ENCODE peak calls at places on chromosomes 5 and 9, in four cellular contexts. One of them, this sample, is unnamed. For H3K9me3, the result is how much of the 10 kb centered on the place peaks cover.

GRCh38 chr5:34669931-34670516 is 13.9 kb downstream of the RAI14 start:
- DNase-seq in lower lobe of right lung: no peak
- DNase-seq in sigmoid colon: no peak
- DNase-seq in SK-N-SH: no peak
- DNase-seq in this sample: no peak

GRCh38 chr5:91641730-91642350 is 258.7 kb upstream of the ARRDC3 start:
- DNase-seq in lower lobe of right lung: no peak
- DNase-seq in sigmoid colon: no peak
- DNase-seq in SK-N-SH: peak
- DNase-seq in this sample: peak

GRCh38 chr9:70747335-70747734 is 332.9 kb upstream of the KLF9 start:
- DNase-seq in lower lobe of right lung: no peak
- DNase-seq in sigmoid colon: no peak
- DNase-seq in SK-N-SH: no peak
- DNase-seq in this sample: no peak

GRCh38 chr9:91837982-91838731 is 111.9 kb downstream of the ROR2 start:
- DNase-seq in lower lobe of right lung: peak
- DNase-seq in sigmoid colon: peak
- DNase-seq in SK-N-SH: no peak
- DNase-seq in this sample: no peak

GRCh38 chr5:36378551-36378950 is 76.8 kb upstream of the RANBP3L start:
- DNase-seq in lower lobe of right lung: no peak
- DNase-seq in sigmoid colon: no peak
- DNase-seq in SK-N-SH: no peak
- DNase-seq in this sample: no peak

GRCh38 chr9:127108182-127108876 is 14.1 kb downstream of the ANGPTL2 start:
- DNase-seq in lower lobe of right lung: no peak
- DNase-seq in sigmoid colon: peak
- DNase-seq in SK-N-SH: no peak
- DNase-seq in this sample: no peak

GRCh38 chr5:58898538-58898937 is 315.7 kb downstream of the RAB3C start:
- DNase-seq in lower lobe of right lung: no peak
- DNase-seq in sigmoid colon: no peak
- DNase-seq in SK-N-SH: no peak
- DNase-seq in this sample: no peak

GRCh38 chr5:114361724-114362196 is at the start of gene KCNN2:
- DNase-seq in lower lobe of right lung: peak
- DNase-seq in sigmoid colon: peak
- DNase-seq in SK-N-SH: peak
- DNase-seq in this sample: peak

GRCh38 chr9:114003756-114004155 is 74.3 kb downstream of the AMBP start:
- DNase-seq in lower lobe of right lung: no peak
- DNase-seq in sigmoid colon: no peak
- DNase-seq in SK-N-SH: no peak
- DNase-seq in this sample: no peak

GRCh38 chr9:114029311-114030170 is 48.6 kb downstream of the AMBP start:
- DNase-seq in lower lobe of right lung: no peak
- DNase-seq in sigmoid colon: peak
- DNase-seq in SK-N-SH: no peak
- DNase-seq in this sample: no peak

GRCh38 chr9:95373069-95373681 is 55.7 kb upstream of the FANCC start:
- DNase-seq in lower lobe of right lung: no peak
- DNase-seq in sigmoid colon: no peak
- DNase-seq in SK-N-SH: peak
- DNase-seq in this sample: no peak
- H3K9me3 ChIP-seq in lower lobe of right lung: under half
- H3K9me3 ChIP-seq in sigmoid colon: under half
- H3K9me3 ChIP-seq in SK-N-SH: under half
- H3K9me3 ChIP-seq in this sample: under half

GRCh38 chr5:5144441-5144840 is 4.3 kb downstream of the ADAMTS16 start:
- DNase-seq in lower lobe of right lung: no peak
- DNase-seq in sigmoid colon: no peak
- DNase-seq in SK-N-SH: no peak
- DNase-seq in this sample: no peak

GRCh38 chr5:5146530-5147160 is 6.5 kb downstream of the ADAMTS16 start:
- DNase-seq in lower lobe of right lung: no peak
- DNase-seq in sigmoid colon: no peak
- DNase-seq in SK-N-SH: no peak
- DNase-seq in this sample: no peak

GRCh38 chr5:5149154-5149553 is 9.0 kb downstream of the ADAMTS16 start:
- DNase-seq in lower lobe of right lung: no peak
- DNase-seq in sigmoid colon: no peak
- DNase-seq in SK-N-SH: no peak
- DNase-seq in this sample: no peak

GRCh38 chr5:5141625-5142527 is 1.7 kb downstream of the ADAMTS16 start:
- DNase-seq in lower lobe of right lung: no peak
- DNase-seq in sigmoid colon: peak
- DNase-seq in SK-N-SH: peak
- DNase-seq in this sample: peak

GRCh38 chr5:5145651-5146529 is 5.8 kb downstream of the ADAMTS16 start:
- DNase-seq in lower lobe of right lung: no peak
- DNase-seq in sigmoid colon: no peak
- DNase-seq in SK-N-SH: no peak
- DNase-seq in this sample: no peak
- H3K4me3 ChIP-seq in lower lobe of right lung: no peak
- H3K4me3 ChIP-seq in sigmoid colon: no peak
- H3K4me3 ChIP-seq in SK-N-SH: no peak
- H3K4me3 ChIP-seq in this sample: no peak

DNA sequence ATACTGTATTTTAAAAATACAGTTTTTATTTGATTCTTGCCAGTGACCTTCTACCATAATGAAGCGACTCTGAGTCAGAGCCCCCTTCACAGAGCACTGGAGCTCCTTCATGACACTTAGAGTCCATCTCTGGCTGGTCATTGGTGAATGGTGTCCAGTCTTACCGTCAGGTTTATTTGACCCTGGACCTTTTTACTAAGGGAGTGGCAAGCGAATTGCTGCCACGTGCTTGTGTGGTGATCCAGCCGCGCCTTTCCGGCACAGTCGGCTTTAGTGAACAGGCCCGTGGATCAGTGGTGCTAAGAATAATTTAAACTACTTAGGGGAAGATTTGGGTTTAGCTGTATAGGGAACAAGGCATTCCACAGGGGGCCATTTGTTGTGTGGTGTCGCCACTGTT is 48.5 kb downstream of the PRRC2B start:
- DNase-seq in lower lobe of right lung: no peak
- DNase-seq in sigmoid colon: peak
- DNase-seq in SK-N-SH: no peak
- DNase-seq in this sample: no peak
- H3K9me3 ChIP-seq in lower lobe of right lung: under half
- H3K9me3 ChIP-seq in sigmoid colon: under half
- H3K9me3 ChIP-seq in SK-N-SH: under half
- H3K9me3 ChIP-seq in this sample: under half

DNA sequence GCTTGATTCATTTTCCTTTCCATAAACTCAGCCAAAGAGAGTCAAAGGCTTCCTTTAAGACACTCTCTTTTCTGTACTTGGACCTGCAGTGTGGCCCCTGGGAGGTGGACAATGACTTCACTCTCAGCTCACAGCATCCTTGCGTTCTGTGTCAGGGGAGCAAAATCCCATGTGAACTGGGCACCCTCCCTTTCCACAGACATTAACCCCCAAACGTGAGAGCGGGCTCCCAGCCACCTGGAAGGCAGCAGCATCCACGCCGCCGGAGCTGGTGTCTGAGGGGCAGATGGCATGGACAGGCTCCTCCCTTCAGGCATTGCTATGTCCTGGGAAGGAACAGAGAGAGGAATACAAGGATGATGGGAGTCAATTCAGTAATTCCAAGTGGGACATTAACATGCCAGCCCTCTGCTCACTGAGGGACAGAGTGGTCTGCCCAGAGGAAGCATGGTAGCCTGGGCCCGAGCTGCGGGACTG is 39.5 kb downstream of the TRIP13 start:
- DNase-seq in lower lobe of right lung: no peak
- DNase-seq in sigmoid colon: peak
- DNase-seq in SK-N-SH: no peak
- DNase-seq in this sample: no peak
- H3K4me3 ChIP-seq in lower lobe of right lung: no peak
- H3K4me3 ChIP-seq in sigmoid colon: no peak
- H3K4me3 ChIP-seq in SK-N-SH: no peak
- H3K4me3 ChIP-seq in this sample: no peak

GRCh38 chr9:123696476-123696875 is 233.4 kb downstream of the DENND1A start:
- DNase-seq in lower lobe of right lung: no peak
- DNase-seq in sigmoid colon: no peak
- DNase-seq in SK-N-SH: no peak
- DNase-seq in this sample: no peak
- H3K9me3 ChIP-seq in lower lobe of right lung: under half
- H3K9me3 ChIP-seq in sigmoid colon: under half
- H3K9me3 ChIP-seq in SK-N-SH: under half
- H3K9me3 ChIP-seq in this sample: under half

GRCh38 chr5:148837383-148837782 is 11.0 kb downstream of the ADRB2 start:
- DNase-seq in lower lobe of right lung: no peak
- DNase-seq in sigmoid colon: no peak
- DNase-seq in SK-N-SH: no peak
- DNase-seq in this sample: no peak

GRCh38 chr5:148834689-148835088 is 8.3 kb downstream of the ADRB2 start:
- DNase-seq in lower lobe of right lung: no peak
- DNase-seq in sigmoid colon: no peak
- DNase-seq in SK-N-SH: no peak
- DNase-seq in this sample: no peak

GRCh38 chr5:148833925-148834324 is 7.5 kb downstream of the ADRB2 start:
- DNase-seq in lower lobe of right lung: no peak
- DNase-seq in sigmoid colon: no peak
- DNase-seq in SK-N-SH: no peak
- DNase-seq in this sample: no peak

GRCh38 chr5:148838357-148838756 is 11.9 kb downstream of the ADRB2 start:
- DNase-seq in lower lobe of right lung: no peak
- DNase-seq in sigmoid colon: no peak
- DNase-seq in SK-N-SH: no peak
- DNase-seq in this sample: no peak

DNA sequence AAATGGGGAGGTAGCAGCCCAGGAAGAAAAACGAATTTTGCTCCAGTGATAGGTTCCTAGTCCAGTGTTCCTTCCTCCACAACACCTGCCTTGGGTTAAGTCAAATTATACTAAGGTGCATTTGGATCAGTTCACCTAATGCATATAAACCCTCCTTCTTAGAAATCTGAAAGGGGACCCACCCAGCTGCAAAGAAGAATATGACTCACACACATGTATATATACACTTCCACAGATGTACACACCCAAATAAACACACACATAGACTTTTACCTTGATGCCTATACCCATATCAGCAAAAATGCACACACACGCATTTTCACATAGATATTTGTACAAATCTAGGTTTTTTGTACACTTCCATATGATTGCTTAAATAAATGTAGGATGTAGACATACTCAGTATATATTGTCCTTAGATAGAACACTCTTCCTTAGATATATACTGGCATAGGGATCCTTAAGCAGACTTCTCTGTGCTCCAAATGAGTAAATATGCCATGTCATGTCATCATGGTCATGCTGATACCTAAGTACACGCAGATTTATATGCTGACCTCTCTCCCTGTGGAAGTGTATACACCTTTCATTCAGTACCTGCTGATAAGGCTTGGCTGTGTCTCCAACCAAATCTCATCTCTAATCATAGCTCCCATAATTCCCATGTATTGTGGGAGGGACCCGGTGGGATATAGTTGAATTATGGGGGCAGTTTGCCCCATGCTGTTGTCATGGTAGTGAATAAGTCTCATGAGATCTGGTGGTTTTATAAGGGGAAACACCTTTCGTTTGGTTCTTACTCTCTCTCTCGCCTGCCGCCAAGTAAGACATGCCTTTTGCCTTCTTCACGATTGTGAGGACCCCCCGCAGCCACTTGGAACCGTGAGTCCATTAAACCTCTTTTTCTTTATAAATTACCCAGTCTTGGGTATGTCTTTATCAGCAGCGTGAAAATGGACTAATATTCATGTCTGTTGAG is 10.2 kb downstream of the ADRB2 start:
- DNase-seq in lower lobe of right lung: no peak
- DNase-seq in sigmoid colon: no peak
- DNase-seq in SK-N-SH: no peak
- DNase-seq in this sample: no peak
- H3K4me3 ChIP-seq in lower lobe of right lung: no peak
- H3K4me3 ChIP-seq in sigmoid colon: no peak
- H3K4me3 ChIP-seq in SK-N-SH: no peak
- H3K4me3 ChIP-seq in this sample: no peak

This sample was measured in AG04450.